ENCODE peak calls at places on chromosome 16, in eight cellular contexts. Z, Y, B, J, C, I, D and T are unnamed samples.

GRCh38 chr16:2835638-2836493 is 5.8 kb downstream of the ZG16B start:
- DNase-seq in I (no peak), C (no peak), Z (no peak), D (no peak), B (no peak), Y (no peak), J (no peak), T (no peak)

GRCh38 chr16:19696961-19697360 is 21.1 kb downstream of the KNOP1 start:
- DNase-seq in Z (peak), Y (no peak), J (no peak), I (no peak), B (no peak), C (no peak), D (no peak), T (no peak)

GRCh38 chr16:66357523-66357928 is 9.0 kb upstream of the CDH5 start:
- DNase-seq in I (no peak), D (no peak), Y (no peak), B (peak), J (no peak), C (no peak), Z (peak), T (no peak)

GRCh38 chr16:55703003-55704001 is 47.5 kb downstream of the SLC6A2 start:
- DNase-seq in D (no peak), C (peak), J (no peak), Y (peak), B (no peak), Z (peak), I (no peak), T (no peak)

GRCh38 chr16:363110-364090 is 6.9 kb downstream of the MRPL28 start:
- DNase-seq in J (no peak), Y (peak), Z (no peak), B (no peak), C (no peak), I (no peak), D (peak), T (no peak)

GRCh38 chr16:1523581-1524245 is 9.8 kb upstream of the TMEM204 start:
- DNase-seq in I (no peak), Z (no peak), D (no peak), Y (no peak), J (no peak), B (no peak), C (no peak), T (no peak)

GRCh38 chr16:88014201-88014781 is 63.1 kb downstream of the BANP start:
- DNase-seq in J (peak), D (no peak), C (no peak), I (no peak), Y (no peak), Z (no peak), B (no peak), T (no peak)

GRCh38 chr16:648786-649589 is at the start of gene WDR90:
- DNase-seq in I (peak), B (peak), J (peak), Z (peak), D (peak), Y (peak), C (peak), T (peak)

GRCh38 chr16:12354296-12354818 is 377.8 kb downstream of the SNX29 start:
- DNase-seq in B (no peak), Z (no peak), C (no peak), J (no peak), D (no peak), Y (no peak), I (no peak), T (no peak)